ENCODE peak calls at places on chromosomes 5 and 9, in six cellular contexts. N, C, Y, U, X and I are unnamed samples.
A peak's percentile ranks its signal among the peaks of the same experiment; 100 is the strongest.

GRCh38 chr9:27437652-27438373 is 86.3 kb upstream of the IFNK start:
- DNase-seq in N (no peak), C (no peak), Y (no peak), U (no peak), X (no peak), I (no peak)

GRCh38 chr9:88741335-88741734 is 206.4 kb downstream of the NXNL2 start:
- DNase-seq in N (peak; percentile 18), C (no peak), Y (peak; percentile 52), U (no peak), X (peak; percentile 17), I (no peak)

GRCh38 chr9:5188060-5188707 is 2.7 kb upstream of the INSL6 start:
- DNase-seq in N (no peak), C (no peak), Y (no peak), U (no peak), X (no peak), I (no peak)

GRCh38 chr9:136803551-136804508 is 3.9 kb upstream of the RABL6 start:
- DNase-seq in N (no peak), C (no peak), Y (no peak), U (no peak), X (no peak), I (no peak)

GRCh38 chr5:176846335-176847140 is 36.2 kb downstream of the UNC5A start:
- DNase-seq in N (no peak), C (no peak), Y (no peak), U (no peak), X (no peak), I (no peak)

GRCh38 chr5:175542232-175542965 is 64.0 kb downstream of the SFXN1 start:
- DNase-seq in N (no peak), C (no peak), Y (peak; percentile 21), U (no peak), X (no peak), I (no peak)

GRCh38 chr9:18604971-18605370 is 131.0 kb downstream of the ADAMTSL1 start:
- DNase-seq in N (no peak), C (no peak), Y (no peak), U (no peak), X (no peak), I (no peak)

GRCh38 chr9:136218271-136218670 is 13.3 kb upstream of the LHX3 start:
- DNase-seq in N (no peak), C (no peak), Y (no peak), U (no peak), X (no peak), I (no peak)

GRCh38 chr9:114834386-114834785 is 28.5 kb upstream of the TNFSF15 start:
- DNase-seq in N (no peak), C (no peak), Y (no peak), U (no peak), X (no peak), I (no peak)

GRCh38 chr5:33282157-33282556 is 158.6 kb upstream of the TARS1 start:
- DNase-seq in N (no peak), C (no peak), Y (no peak), U (no peak), X (no peak), I (no peak)

GRCh38 chr9:28650327-28650726 is 1077.0 kb upstream of the C9orf72 start:
- DNase-seq in N (no peak), C (no peak), Y (no peak), U (no peak), X (no peak), I (no peak)

GRCh38 chr9:7223981-7224380 is 466.2 kb downstream of the KDM4C start:
- DNase-seq in N (no peak), C (no peak), Y (no peak), U (no peak), X (no peak), I (no peak)

GRCh38 chr5:64766105-64766504 is 2.4 kb downstream of the SREK1IP1 start:
- DNase-seq in N (no peak), C (no peak), Y (no peak), U (no peak), X (no peak), I (no peak)

GRCh38 chr5:148343049-148343413 is 7.7 kb downstream of the SPINK9 start:
- DNase-seq in N (no peak), C (no peak), Y (no peak), U (no peak), X (no peak), I (no peak)

GRCh38 chr9:81563020-81563407 is 126.3 kb downstream of the TLE1 start:
- DNase-seq in N (no peak), C (no peak), Y (no peak), U (no peak), X (no peak), I (no peak)

DNA sequence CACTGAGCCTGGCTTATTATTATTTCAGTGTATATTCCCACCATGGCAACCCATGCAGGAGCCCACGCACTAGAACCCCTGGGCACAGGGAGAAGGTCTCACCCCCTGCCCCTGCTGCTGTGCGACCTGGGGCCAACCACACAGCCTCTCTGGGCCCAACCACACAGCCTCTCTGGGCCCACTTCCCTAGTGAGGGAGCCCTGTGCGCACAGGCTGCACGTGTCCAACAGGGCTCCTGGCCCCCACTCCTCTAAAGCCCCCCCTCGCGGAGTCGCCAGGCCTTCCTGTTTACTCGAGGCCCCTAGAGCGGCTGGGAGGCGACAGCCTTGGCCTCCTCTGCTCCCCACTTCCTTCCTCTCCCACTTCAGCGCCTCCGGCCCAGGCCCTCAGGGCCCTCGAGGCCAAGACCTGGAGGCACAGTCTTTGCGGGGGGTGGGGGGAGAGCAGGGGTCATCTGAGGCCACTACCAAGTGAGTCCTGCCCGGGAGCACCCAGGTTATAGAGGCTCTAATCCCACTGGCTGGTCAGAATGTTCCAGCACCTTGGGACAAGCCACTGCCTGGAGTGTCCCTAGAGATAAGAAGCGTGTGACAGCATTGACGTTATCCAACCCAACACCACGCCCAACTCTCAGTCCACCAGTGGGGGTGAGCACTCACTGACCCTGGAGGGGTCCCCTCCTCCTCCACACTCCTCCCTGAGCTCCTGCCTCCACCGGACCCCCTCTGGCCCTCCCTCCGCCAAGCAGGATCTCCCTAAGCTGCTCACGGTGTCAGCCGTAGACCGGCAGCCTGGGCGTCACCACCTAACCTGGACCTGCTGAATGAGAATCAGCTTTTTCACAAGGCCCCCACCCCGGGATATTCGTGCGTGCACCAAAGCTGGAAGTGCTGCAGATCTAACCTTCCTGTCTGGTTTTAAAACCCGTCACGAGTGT is 7.9 kb upstream of the ENG start:
- DNase-seq in N (peak; percentile 74), C (no peak), Y (no peak), U (peak; percentile 58), X (peak; percentile 50), I (peak; percentile 45)
- H3K27ac ChIP-seq in N (peak overlapping the region; percentile 42), C (peak overlapping the region; percentile 78), Y (no peak overlapping the region), U (peak overlapping the region; percentile 79), X (no peak overlapping the region), I (peak overlapping the region; percentile 59)

GRCh38 chr5:161358446-161358845 is 188.1 kb downstream of the GABRB2 start:
- DNase-seq in N (no peak), C (no peak), Y (no peak), U (no peak), X (no peak), I (no peak)
- H3K4me1 ChIP-seq in N (no peaks in the 10 kb centered on the region), C (no peaks in the 10 kb centered on the region), Y (no peaks in the 10 kb centered on the region), U (no peaks in the 10 kb centered on the region), X (no peaks in the 10 kb centered on the region), I (no peaks in the 10 kb centered on the region)

GRCh38 chr9:96219615-96220257 is 82.2 kb downstream of the HSD17B3 start:
- DNase-seq in N (peak; percentile 5), C (peak; percentile 16), Y (peak; percentile 39), U (no peak), X (no peak), I (peak; percentile 28)
- H3K4me3 ChIP-seq in N (no peak overlapping the region), C (peak overlapping the region; percentile 60), Y (no peak overlapping the region), U (no peak overlapping the region), X (no peak overlapping the region), I (no peak overlapping the region)

DNA sequence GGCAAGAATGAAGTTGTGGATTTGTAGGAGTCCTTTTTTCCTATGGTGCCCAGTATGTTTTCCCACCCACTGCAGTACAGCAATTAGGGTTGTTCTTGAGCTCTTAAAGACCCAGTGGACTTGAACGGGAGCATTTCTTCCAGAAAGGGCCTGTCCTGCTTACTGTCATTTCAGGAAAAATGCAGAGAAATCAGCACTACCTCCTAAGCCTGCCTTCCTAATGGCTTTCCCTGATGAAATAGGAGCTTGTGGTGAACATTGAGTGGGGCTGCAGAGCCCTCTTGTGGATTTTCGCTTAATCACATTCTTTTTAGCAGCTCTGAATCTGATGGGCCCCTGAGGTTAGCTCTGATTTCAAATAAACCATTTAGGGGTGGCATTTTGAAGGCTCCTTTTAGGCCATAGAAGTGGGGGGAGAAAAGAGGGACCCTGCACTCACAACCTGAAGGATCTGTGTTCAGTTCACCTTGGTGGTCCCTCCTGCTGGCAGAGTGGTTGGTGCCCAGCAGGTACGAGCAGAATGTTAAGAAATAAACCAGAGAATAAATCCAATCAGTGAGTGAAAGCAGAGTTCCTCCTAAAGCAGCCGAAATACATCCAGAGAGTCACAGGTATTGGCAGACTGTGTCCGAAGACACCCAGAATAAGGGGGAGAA is 188.0 kb upstream of the KLF9 start:
- DNase-seq in N (peak; percentile 70), C (no peak), Y (peak; percentile 81), U (peak; percentile 73), X (peak; percentile 45), I (peak; percentile 47)
- H3K27ac ChIP-seq in N (peak overlapping the region; percentile 75), C (peak overlapping the region; percentile 97), Y (no peak overlapping the region), U (no peak overlapping the region), X (no peak overlapping the region), I (no peak overlapping the region)

GRCh38 chr9:127916665-127917581 is at the start of gene ST6GALNAC4:
- DNase-seq in N (peak; percentile 95), C (peak; percentile 70), Y (peak; percentile 93), U (peak; percentile 95), X (peak; percentile 92), I (peak; percentile 92)
- H3K4me1 ChIP-seq in N (peaks cover 63% of the 10 kb centered on the region), C (peaks cover 61% of the 10 kb centered on the region), Y (peaks cover 20% of the 10 kb centered on the region), U (peaks cover 11% of the 10 kb centered on the region), X (peaks cover 40% of the 10 kb centered on the region), I (peaks cover 38% of the 10 kb centered on the region)

GRCh38 chr5:127519527-127519926 is 2.1 kb downstream of the PRRC1 start:
- DNase-seq in N (no peak), C (no peak), Y (no peak), U (no peak), X (no peak), I (no peak)
- H3K4me3 ChIP-seq in N (no peak overlapping the region), C (no peak overlapping the region), Y (no peak overlapping the region), U (no peak overlapping the region), X (peak overlapping the region; percentile 97), I (no peak overlapping the region)

GRCh38 chr5:90956511-90956910 is 397.9 kb downstream of the ADGRV1 start:
- DNase-seq in N (no peak), C (no peak), Y (no peak), U (no peak), X (no peak), I (no peak)
- H3K27ac ChIP-seq in N (no peak overlapping the region), C (no peak overlapping the region), Y (no peak overlapping the region), U (no peak overlapping the region), X (no peak overlapping the region), I (no peak overlapping the region)

GRCh38 chr5:54981928-54982327 is 3.5 kb downstream of the ESM1 start:
- DNase-seq in N (no peak), C (no peak), Y (no peak), U (no peak), X (no peak), I (no peak)
- H3K4me1 ChIP-seq in N (no peaks in the 10 kb centered on the region), C (peaks cover 15% of the 10 kb centered on the region), Y (no peaks in the 10 kb centered on the region), U (peaks cover 16% of the 10 kb centered on the region), X (no peaks in the 10 kb centered on the region), I (peaks cover 13% of the 10 kb centered on the region)

DNA sequence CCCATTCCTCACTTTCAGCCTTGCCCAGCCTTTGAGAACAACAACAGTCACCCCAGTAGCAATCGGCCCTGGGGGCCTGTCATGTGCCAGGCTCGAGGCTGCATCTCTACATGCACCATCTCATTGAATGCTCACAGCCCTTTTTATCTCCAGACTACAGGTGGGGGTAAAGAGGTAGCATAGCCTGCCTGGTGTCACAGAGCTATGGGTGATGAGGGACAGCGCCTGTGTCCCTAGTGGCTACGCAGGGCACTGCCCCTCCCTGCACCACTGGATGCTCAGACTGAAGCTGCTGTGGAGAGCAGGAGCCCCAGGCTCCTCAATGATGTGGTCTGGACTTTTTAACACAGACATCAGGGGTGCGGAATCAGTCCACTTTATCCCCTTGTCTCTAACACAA is 2.8 kb downstream of the CAMK2A start:
- DNase-seq in N (peak; percentile 14), C (no peak), Y (no peak), U (peak; percentile 66), X (peak; percentile 11), I (no peak)
- H3K4me3 ChIP-seq in N (no peak overlapping the region), C (no peak overlapping the region), Y (no peak overlapping the region), U (no peak overlapping the region), X (no peak overlapping the region), I (no peak overlapping the region)